ENCODE peak calls at places on chromosomes 5 and 9, in six cellular contexts. A is aorta, E is IMR-90, B is fibroblast of pulmonary artery, W is fibroblast of mammary gland, G is Peyer's patch. Y is an unnamed sample.

GRCh38 chr9:115492869-115493268 is 374.9 kb upstream of the TNC start:
- DNase-seq in A (no peak), E (no peak), B (no peak), W (no peak), G (no peak), Y (no peak)

GRCh38 chr5:180332861-180333260 is 20.3 kb downstream of the GFPT2 start:
- DNase-seq in A (no peak), E (no peak), B (no peak), W (no peak), G (no peak), Y (no peak)

GRCh38 chr5:138967806-138968448 is 92.8 kb upstream of the LRRTM2 start:
- DNase-seq in A (no peak), E (peak; percentile 36), B (no peak), W (no peak), G (peak; percentile 86), Y (no peak)

GRCh38 chr5:102971693-102972293 is 148.1 kb downstream of the GIN1 start:
- DNase-seq in A (no peak), E (peak; percentile 70), B (peak; percentile 51), W (peak; percentile 61), G (no peak), Y (no peak)

GRCh38 chr9:37262410-37262809 is 142.0 kb downstream of the ZCCHC7 start:
- DNase-seq in A (no peak), E (peak; percentile 49), B (peak; percentile 63), W (peak; percentile 41), G (no peak), Y (no peak)

GRCh38 chr5:150176745-150177485 is 10.3 kb downstream of the CDX1 start:
- DNase-seq in A (no peak), E (peak; percentile 86), B (no peak), W (no peak), G (no peak), Y (no peak)

GRCh38 chr5:161544350-161544765 is 2.2 kb downstream of the GABRB2 start:
- DNase-seq in A (peak; percentile 42), E (peak; percentile 4), B (peak; percentile 55), W (peak; percentile 54), G (peak; percentile 62), Y (no peak)

GRCh38 chr9:123933401-123933800 is 3.5 kb upstream of the DENND1A start:
- DNase-seq in A (no peak), E (peak; percentile 79), B (peak; percentile 86), W (peak; percentile 84), G (peak; percentile 49), Y (no peak)

GRCh38 chr9:93030642-93031628 is 27.6 kb upstream of the SUSD3 start:
- DNase-seq in A (no peak), E (no peak), B (no peak), W (no peak), G (no peak), Y (no peak)

GRCh38 chr5:168023190-168023589 is 268.3 kb upstream of the WWC1 start:
- DNase-seq in A (no peak), E (no peak), B (no peak), W (no peak), G (no peak), Y (no peak)

GRCh38 chr9:91159664-91160121 is 202.0 kb downstream of the AUH start:
- DNase-seq in A (no peak), E (no peak), B (no peak), W (no peak), G (peak; percentile 58), Y (no peak)

GRCh38 chr5:149047462-149047861 is 15.4 kb downstream of the SH3TC2 start:
- DNase-seq in A (no peak), E (no peak), B (no peak), W (no peak), G (no peak), Y (no peak)

GRCh38 chr5:130992095-130992494 is 173.0 kb downstream of the HINT1 start:
- DNase-seq in A (no peak), E (no peak), B (peak; percentile 1), W (peak; percentile 91), G (no peak), Y (no peak)

GRCh38 chr5:131810510-131811249 is 13.9 kb upstream of the FNIP1 start:
- DNase-seq in A (no peak), E (peak; percentile 41), B (peak; percentile 33), W (peak; percentile 25), G (no peak), Y (peak; percentile 18)

GRCh38 chr5:149940941-149941644 is 3.5 kb downstream of the PDE6A start:
- DNase-seq in A (no peak), E (no peak), B (no peak), W (no peak), G (no peak), Y (no peak)

GRCh38 chr9:134165357-134166315 is 1.3 kb upstream of the RNU6ATAC start:
- DNase-seq in A (peak; percentile 67), E (peak; percentile 19), B (peak; percentile 38), W (peak; percentile 54), G (no peak), Y (peak; percentile 51)

GRCh38 chr5:130168211-130168610 is 263.9 kb downstream of the CHSY3 start:
- DNase-seq in A (no peak), E (no peak), B (peak; percentile 74), W (peak; percentile 79), G (no peak), Y (no peak)

GRCh38 chr9:12785251-12785880 is 10.5 kb downstream of the LURAP1L start:
- DNase-seq in A (peak; percentile 69), E (peak; percentile 55), B (no peak), W (peak; percentile 79), G (peak; percentile 52), Y (no peak)

GRCh38 chr5:61311836-61312808 is 19.9 kb upstream of the ZSWIM6 start:
- DNase-seq in A (no peak), E (peak; percentile 91), B (peak; percentile 78), W (peak; percentile 79), G (no peak), Y (no peak)

DNA sequence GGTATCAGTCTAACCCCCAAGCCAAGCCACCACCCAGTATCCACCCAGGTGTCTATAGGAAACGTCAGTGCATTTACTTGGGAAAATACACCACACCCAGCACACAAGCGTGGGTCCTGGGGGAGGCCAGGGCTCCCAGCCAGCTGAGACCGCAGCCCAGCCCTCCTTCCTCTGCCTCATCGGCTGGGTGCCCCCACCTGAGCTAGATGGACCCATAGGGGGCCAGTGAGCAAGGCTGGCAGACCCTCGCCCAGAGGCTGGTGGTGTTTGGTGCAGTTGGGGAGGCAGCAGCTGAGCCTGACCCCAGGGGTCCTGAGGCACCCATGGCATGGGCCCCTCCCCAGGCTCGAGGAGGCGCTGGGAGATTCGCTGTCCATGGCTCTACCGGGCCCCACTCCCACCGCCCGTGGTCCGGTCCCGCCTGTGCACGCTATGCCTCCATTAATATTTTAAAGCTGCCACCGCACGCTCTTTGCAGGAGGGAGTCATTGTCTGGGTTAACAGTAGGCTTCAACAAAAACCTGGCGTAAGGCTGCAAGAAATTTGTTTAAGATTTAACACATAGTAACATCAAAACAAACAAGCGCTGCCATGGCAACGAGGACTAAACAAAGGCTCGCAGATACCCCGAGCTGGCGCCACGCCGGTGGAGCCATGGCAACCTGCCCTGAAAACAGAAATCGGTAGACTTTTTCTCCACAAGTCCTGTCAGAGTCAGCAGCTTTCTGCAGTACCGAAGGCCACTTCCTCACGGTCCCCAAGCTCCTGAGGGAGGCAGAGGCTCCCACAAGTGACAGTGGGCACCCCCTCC is 20.6 kb downstream of the TPPP start:
- DNase-seq in A (peak; percentile 79), E (peak; percentile 68), B (peak; percentile 93), W (peak; percentile 74), G (peak; percentile 86), Y (peak; percentile 95)
- H3K4me3 ChIP-seq in A (no peak overlapping the region), E (no peak overlapping the region), B (peak overlapping the region; percentile 7), W (no peak overlapping the region), G (peak overlapping the region; percentile 6), Y (peak overlapping the region; percentile 4)

GRCh38 chr9:127895811-127896210 is 3.6 kb downstream of the ST6GALNAC6 start:
- DNase-seq in A (no peak), E (no peak), B (no peak), W (no peak), G (no peak), Y (no peak)

GRCh38 chr9:127897194-127897692 is 2.2 kb downstream of the ST6GALNAC6 start:
- DNase-seq in A (peak; percentile 86), E (peak; percentile 77), B (peak; percentile 89), W (peak; percentile 86), G (peak; percentile 78), Y (no peak)

GRCh38 chr9:127898433-127899199 is 787 bp downstream of the ST6GALNAC6 start:
- DNase-seq in A (peak; percentile 80), E (peak; percentile 89), B (peak; percentile 93), W (peak; percentile 95), G (no peak), Y (no peak)

GRCh38 chr9:127899200-127899943 is at the start of gene ST6GALNAC6:
- DNase-seq in A (peak; percentile 82), E (peak; percentile 68), B (peak; percentile 73), W (peak; percentile 63), G (peak; percentile 83), Y (peak; percentile 63)

GRCh38 chr9:127896395-127897193 is 2.8 kb downstream of the ST6GALNAC6 start:
- DNase-seq in A (no peak), E (no peak), B (no peak), W (no peak), G (no peak), Y (no peak)
- H3K4me3 ChIP-seq in A (peak overlapping the region; percentile 5), E (no peak overlapping the region), B (peak overlapping the region; percentile 45), W (no peak overlapping the region), G (no peak overlapping the region), Y (no peak overlapping the region)

DNA sequence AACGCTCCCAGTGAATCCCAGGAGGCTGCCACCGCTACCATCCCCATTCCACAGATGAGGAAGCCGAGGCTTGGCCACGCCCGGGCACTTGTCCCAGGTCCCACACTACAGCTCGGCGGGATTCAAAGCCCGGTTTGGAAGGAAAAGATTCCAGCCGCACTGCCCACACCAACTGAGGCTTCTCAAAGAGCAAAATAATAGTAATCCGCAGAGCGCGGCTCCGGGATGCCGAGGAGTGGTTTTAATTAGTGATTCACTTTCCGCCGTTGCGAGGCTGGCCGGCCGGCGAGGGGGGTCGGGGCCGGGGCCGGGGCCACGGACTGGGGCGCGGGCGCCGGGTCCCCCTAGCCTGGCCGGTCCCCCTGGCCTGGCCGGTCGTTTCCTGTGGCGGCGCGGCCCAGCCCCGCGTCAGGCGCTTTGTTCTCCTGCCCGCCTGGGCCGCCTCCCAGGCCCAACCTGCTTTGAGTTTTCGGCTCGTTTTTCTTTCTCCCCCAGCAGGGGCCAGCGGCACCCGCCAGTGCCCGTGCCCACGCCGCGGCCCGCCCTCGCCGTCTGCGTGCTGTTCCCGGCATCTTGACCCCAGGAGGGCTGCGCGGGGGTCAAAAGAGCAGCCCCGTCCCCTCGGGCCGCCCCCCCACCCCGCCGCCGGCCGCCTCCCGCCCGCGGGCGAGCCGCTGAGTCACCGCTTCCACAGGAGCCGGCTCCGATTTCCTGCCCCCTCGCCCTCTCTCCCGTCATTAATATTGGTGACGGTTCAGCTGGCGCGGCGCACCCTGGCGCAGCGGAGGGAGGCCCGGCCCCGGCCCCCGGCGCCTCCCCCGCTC is 31.2 kb downstream of the FGF18 start:
- DNase-seq in A (peak; percentile 87), E (peak; percentile 73), B (peak; percentile 48), W (peak; percentile 83), G (peak; percentile 63), Y (no peak)
- H3K4me3 ChIP-seq in A (peak overlapping the region; percentile 38), E (peak overlapping the region; percentile 51), B (peak overlapping the region; percentile 30), W (peak overlapping the region; percentile 27), G (peak overlapping the region; percentile 23), Y (no peak overlapping the region)

GRCh38 chr5:145853952-145854351 is 18.8 kb upstream of the PRELID2 start:
- DNase-seq in A (no peak), E (no peak), B (no peak), W (no peak), G (no peak), Y (no peak)

GRCh38 chr5:145858929-145859328 is 13.9 kb downstream of the GRXCR2 start:
- DNase-seq in A (no peak), E (peak; percentile 61), B (peak; percentile 41), W (no peak), G (no peak), Y (no peak)

GRCh38 chr5:145854651-145855258 is 18.1 kb downstream of the GRXCR2 start:
- DNase-seq in A (no peak), E (peak; percentile 83), B (peak; percentile 76), W (peak; percentile 74), G (peak; percentile 73), Y (no peak)

GRCh38 chr5:145855842-145856267 is 17.0 kb downstream of the GRXCR2 start:
- DNase-seq in A (no peak), E (no peak), B (no peak), W (no peak), G (no peak), Y (no peak)

GRCh38 chr5:145856285-145856818 is 16.5 kb downstream of the GRXCR2 start:
- DNase-seq in A (peak; percentile 68), E (peak; percentile 83), B (peak; percentile 68), W (peak; percentile 74), G (peak; percentile 55), Y (no peak)
- H3K4me3 ChIP-seq in A (peak overlapping the region; percentile 0), E (no peak overlapping the region), B (no peak overlapping the region), W (peak overlapping the region; percentile 19), G (peak overlapping the region; percentile 8), Y (no peak overlapping the region)

Y was measured in CD4-positive, alpha-beta memory T cell.